ENCODE peak calls at places on chromosomes 12 and 14, in nine cellular contexts. X is foreskin fibroblast, R is GM06990, Q is heart left ventricle, G is left lung, V is body of pancreas, M is endothelial cell of umbilical vein, O is fibroblast of lung, D is fibroblast of the aortic adventitia. N is an unnamed sample.

GRCh38 chr12:6833189-6833890 is 5.1 kb downstream of the P3H3 start:
- DNase-seq in O (no peak), M (no peak), V (no peak), G (no peak), R (no peak), Q (peak), X (no peak), D (no peak), N (no peak)

GRCh38 chr12:7498832-7499231 is 4.7 kb downstream of the CD163 start:
- DNase-seq in V (no peak), M (no peak), Q (no peak), R (no peak), O (peak), G (no peak), X (peak), D (peak), N (peak)

GRCh38 chr12:121124402-121125109 is 8.1 kb upstream of the P2RX7 start:
- DNase-seq in G (no peak), O (peak), M (peak), D (peak), X (peak), R (no peak), Q (peak), V (peak), N (peak)

GRCh38 chr12:117760990-117761389 is 207.8 kb downstream of the KSR2 start:
- DNase-seq in Q (no peak), M (no peak), V (no peak), D (no peak), X (no peak), O (no peak), G (peak), R (no peak), N (no peak)

GRCh38 chr12:5376591-5377207 is 55.2 kb upstream of the NTF3 start:
- DNase-seq in G (no peak), Q (no peak), O (no peak), X (no peak), V (peak), R (no peak), D (no peak), M (no peak), N (no peak)

GRCh38 chr12:122965851-122966742 is at the start of gene ABCB9:
- DNase-seq in X (peak), O (peak), G (peak), D (peak), V (peak), Q (peak), R (peak), M (peak), N (peak)

GRCh38 chr12:99619389-99620158 is 28.0 kb upstream of the GARIN6 start:
- DNase-seq in G (no peak), M (no peak), R (no peak), D (no peak), O (peak), V (no peak), X (no peak), Q (no peak), N (peak)

GRCh38 chr12:93766371-93766770 is 89.2 kb downstream of the CRADD start:
- DNase-seq in G (no peak), O (no peak), D (no peak), V (no peak), Q (no peak), X (no peak), M (no peak), R (no peak), N (no peak)

GRCh38 chr12:6734506-6735082 is 10.7 kb downstream of the COPS7A start:
- DNase-seq in G (no peak), R (no peak), Q (peak), D (no peak), M (no peak), V (no peak), X (no peak), O (no peak), N (no peak)

GRCh38 chr12:62922539-62922938 is 12.4 kb downstream of the PPM1H start:
- DNase-seq in X (peak), R (no peak), M (no peak), D (no peak), V (no peak), Q (no peak), O (peak), G (no peak), N (no peak)

GRCh38 chr12:92079054-92079385 is 66.6 kb downstream of the BTG1 start:
- DNase-seq in M (no peak), O (peak), G (no peak), Q (no peak), D (peak), X (no peak), V (no peak), R (no peak), N (no peak)

GRCh38 chr12:54661048-54661447 is 12.9 kb upstream of the DCD start:
- DNase-seq in G (no peak), X (no peak), D (no peak), R (no peak), O (no peak), M (no peak), V (no peak), Q (no peak), N (no peak)

GRCh38 chr12:10098762-10099161 is at the start of gene CLEC1A:
- DNase-seq in Q (peak), D (no peak), V (no peak), R (no peak), G (peak), M (peak), O (no peak), X (no peak), N (no peak)

GRCh38 chr14:105856676-105857222 is 330.4 kb downstream of the TMEM121 start:
- DNase-seq in M (no peak), X (no peak), R (no peak), O (no peak), G (no peak), Q (no peak), V (peak), D (no peak), N (no peak)

GRCh38 chr14:82811246-82811645 is 1277.6 kb upstream of the SEL1L start:
- DNase-seq in V (no peak), D (no peak), M (no peak), R (no peak), X (no peak), Q (no peak), G (no peak), O (no peak), N (no peak)

GRCh38 chr12:34298176-34298970 is 276.1 kb downstream of the ALG10 start:
- DNase-seq in Q (peak), O (no peak), V (no peak), R (no peak), X (no peak), G (peak), D (no peak), M (no peak), N (no peak)

GRCh38 chr12:10802587-10802986 is at the start of gene TAS2R7:
- DNase-seq in O (no peak), X (no peak), M (no peak), D (no peak), Q (no peak), R (no peak), V (no peak), G (no peak), N (no peak)

GRCh38 chr14:103186241-103186835 is 63.1 kb downstream of the TNFAIP2 start:
- DNase-seq in R (no peak), V (no peak), Q (no peak), X (no peak), O (no peak), G (no peak), M (no peak), D (no peak), N (no peak)

GRCh38 chr14:103187911-103188310 is 64.7 kb downstream of the TNFAIP2 start:
- DNase-seq in X (no peak), D (no peak), R (no peak), G (no peak), Q (no peak), V (no peak), O (no peak), M (no peak), N (no peak)

GRCh38 chr14:103185051-103186027 is 62.1 kb downstream of the TNFAIP2 start:
- DNase-seq in Q (no peak), D (peak), R (no peak), G (no peak), V (no peak), M (peak), X (peak), O (no peak), N (peak)

GRCh38 chr14:103188691-103189480 is 65.6 kb downstream of the TNFAIP2 start:
- DNase-seq in G (peak), O (no peak), X (peak), Q (peak), M (peak), R (peak), V (peak), D (peak), N (peak)

DNA sequence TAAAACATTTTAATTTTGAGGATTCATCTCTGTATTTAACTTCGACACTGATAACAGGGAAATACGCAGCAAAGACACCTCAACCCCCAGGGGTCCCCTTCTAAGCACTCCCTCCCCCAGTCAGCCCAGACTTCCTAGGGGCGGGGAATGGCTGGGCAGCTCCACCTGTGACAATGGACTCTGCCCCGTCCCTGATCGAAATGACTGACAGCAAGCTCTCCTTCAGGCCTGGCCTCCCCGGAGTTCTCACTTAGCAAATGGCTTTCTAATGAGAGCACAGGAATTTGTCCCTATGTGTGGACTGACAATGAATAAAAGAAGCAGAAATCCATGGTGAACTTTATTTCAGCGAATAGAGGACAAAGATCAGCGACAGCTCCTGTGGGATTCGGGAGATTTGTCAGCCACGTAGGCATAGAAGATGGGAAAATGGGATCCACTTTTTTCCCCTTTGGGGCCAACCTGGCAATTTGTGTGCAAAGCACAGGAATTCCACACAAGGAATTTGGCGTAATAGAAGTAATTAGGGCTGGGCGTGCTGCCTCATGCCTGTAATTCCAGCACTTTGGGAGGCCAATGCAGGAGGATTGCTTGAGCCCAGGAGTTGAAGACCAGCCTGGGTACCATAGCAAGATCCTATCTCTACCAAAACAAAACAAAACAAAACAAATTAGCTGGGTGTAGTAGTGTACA is 63.8 kb downstream of the TNFAIP2 start:
- DNase-seq in R (no peak), D (no peak), V (peak), X (no peak), M (no peak), G (no peak), Q (no peak), O (no peak), N (no peak)
- H3K4me3 ChIP-seq in R (no peak), D (no peak), V (no peak), X (no peak), M (no peak), G (no peak), Q (no peak), O (no peak), N (no peak)

GRCh38 chr12:102029148-102029547 is 32.6 kb downstream of the WASHC3 start:
- DNase-seq in R (no peak), X (no peak), D (peak), V (no peak), G (no peak), O (peak), Q (no peak), M (no peak), N (no peak)

GRCh38 chr12:102023343-102023930 is 38.4 kb downstream of the WASHC3 start:
- DNase-seq in D (peak), Q (no peak), R (no peak), G (no peak), V (no peak), X (no peak), O (peak), M (no peak), N (no peak)

GRCh38 chr12:102024765-102025164 is 37.0 kb downstream of the WASHC3 start:
- DNase-seq in X (no peak), M (peak), Q (no peak), R (no peak), V (no peak), G (no peak), O (no peak), D (peak), N (no peak)

GRCh38 chr12:102022286-102022685 is 39.5 kb downstream of the WASHC3 start:
- DNase-seq in O (no peak), Q (no peak), V (no peak), G (no peak), M (no peak), R (no peak), D (no peak), X (no peak), N (no peak)

DNA sequence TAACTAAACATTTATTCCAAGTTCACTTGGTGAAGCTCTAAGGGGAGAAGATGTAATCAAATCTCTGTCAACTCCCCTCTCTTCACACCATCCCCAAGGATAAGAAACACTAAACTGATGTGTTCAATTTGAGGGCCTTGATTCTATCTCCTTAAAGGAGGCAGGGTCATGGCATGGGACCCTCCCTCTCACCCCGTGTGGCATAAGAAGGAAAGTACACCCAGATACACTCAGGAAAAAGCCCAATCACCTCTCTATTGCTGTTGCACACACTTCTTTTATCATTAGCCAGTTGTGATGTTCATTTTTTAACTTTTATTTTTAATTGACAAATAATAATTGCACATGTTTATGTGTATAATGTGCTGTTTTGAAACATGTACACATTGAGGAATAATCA is 35.1 kb downstream of the WASHC3 start:
- DNase-seq in R (no peak), X (no peak), Q (no peak), V (no peak), D (no peak), O (no peak), M (no peak), G (no peak), N (no peak)
- TF ChIP-seq CTCF in R (no peak), X (no peak), Q (no peak), V (no peak), D (no peak), O (no peak), M (no peak), G (no peak), N (no peak)

GRCh38 chr14:103847954-103848719 is 762 bp upstream of the PPP1R13B start:
- DNase-seq in G (peak), O (no peak), D (no peak), Q (peak), R (no peak), M (no peak), V (peak), X (peak), N (no peak)
- H3K4me3 ChIP-seq in G (peak), O (peak), D (peak), Q (peak), R (peak), M (peak), V (peak), X (peak), N (peak)

GRCh38 chr12:59486827-59487226 is 109.0 kb upstream of the SLC16A7 start:
- DNase-seq in X (peak), D (peak), M (no peak), V (no peak), O (no peak), R (no peak), Q (no peak), G (no peak), N (peak)

GRCh38 chr12:59494617-59495016 is 101.2 kb upstream of the SLC16A7 start:
- DNase-seq in V (no peak), O (no peak), R (no peak), X (no peak), G (no peak), Q (no peak), D (no peak), M (no peak), N (no peak)

DNA sequence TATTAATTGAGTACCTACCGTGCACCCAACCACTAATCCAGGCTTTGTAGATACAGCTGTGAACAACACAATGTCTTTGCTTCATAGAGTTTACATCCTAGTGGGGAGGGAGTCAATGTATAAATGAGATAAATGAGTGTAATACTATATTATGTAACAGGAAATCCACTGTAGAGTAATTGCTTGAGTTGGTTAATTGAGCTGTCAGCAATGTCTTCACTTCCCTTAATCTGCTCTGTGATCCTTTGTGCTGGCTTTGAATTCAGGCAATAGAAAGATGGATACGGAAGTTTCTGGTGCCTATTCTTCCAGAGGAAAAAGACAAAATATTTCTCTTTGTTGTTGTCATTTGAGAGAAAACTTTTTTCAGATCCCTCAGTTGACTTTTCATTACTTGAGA is 104.0 kb upstream of the SLC16A7 start:
- DNase-seq in R (no peak), X (no peak), O (no peak), G (no peak), M (no peak), Q (no peak), D (no peak), V (no peak), N (peak)
- TF ChIP-seq CTCF in R (no peak), X (no peak), O (no peak), G (no peak), M (no peak), Q (no peak), D (no peak), V (no peak), N (no peak)

GRCh38 chr14:54652890-54653201 is 85.9 kb downstream of the SAMD4A start:
- DNase-seq in D (no peak), G (no peak), O (no peak), X (no peak), R (no peak), M (no peak), V (no peak), Q (no peak), N (no peak)
- H3K4me3 ChIP-seq in D (peak), G (peak), O (peak), X (peak), R (no peak), M (peak), V (no peak), Q (peak), N (peak)

GRCh38 chr12:114667669-114668150 is 16.3 kb downstream of the TBX3 start:
- DNase-seq in Q (no peak), X (no peak), D (no peak), O (no peak), V (no peak), M (no peak), G (no peak), R (no peak), N (no peak)

GRCh38 chr12:114669501-114670256 is 14.3 kb downstream of the TBX3 start:
- DNase-seq in X (peak), G (no peak), M (no peak), R (no peak), Q (no peak), O (peak), D (no peak), V (no peak), N (no peak)

GRCh38 chr12:114668905-114669304 is 15.1 kb downstream of the TBX3 start:
- DNase-seq in D (no peak), G (no peak), O (no peak), X (no peak), R (no peak), Q (no peak), M (no peak), V (no peak), N (no peak)

GRCh38 chr12:114666746-114667668 is 17.0 kb downstream of the TBX3 start:
- DNase-seq in D (no peak), O (no peak), G (no peak), M (no peak), V (no peak), Q (no peak), R (no peak), X (peak), N (no peak)

GRCh38 chr12:114668151-114668891 is 15.7 kb downstream of the TBX3 start:
- DNase-seq in R (no peak), G (peak), M (peak), Q (peak), V (peak), X (peak), O (peak), D (peak), N (peak)
- TF ChIP-seq CTCF in R (peak), G (peak), M (peak), Q (peak), V (peak), X (peak), O (peak), D (peak), N (peak)

GRCh38 chr12:25155031-25155576 is 39.9 kb downstream of the DNAI7 start:
- DNase-seq in X (peak), Q (no peak), G (no peak), M (peak), R (peak), D (peak), V (no peak), O (peak), N (peak)
- H3K4me3 ChIP-seq in X (no peak), Q (no peak), G (no peak), M (no peak), R (no peak), D (no peak), V (no peak), O (no peak), N (no peak)